ENCODE peak calls at places on chromosomes 4 and X, in four cellular contexts. J is left lung, I is HCT116, Y is breast epithelium. X is an unnamed sample. For H3K27me3, the result is how much of the 10 kb centered on the place peaks cover.

GRCh38 chr4:44583393-44583792 is 68.0 kb downstream of the YIPF7 start:
- DNase-seq in J (no peak), I (no peak), Y (no peak), X (no peak)

GRCh38 chrX:26873736-26874135 is 589.4 kb downstream of the PPP4R3C start:
- DNase-seq in J (no peak), I (no peak), Y (no peak), X (no peak)

GRCh38 chr4:24010573-24010972 is 120.7 kb upstream of the PPARGC1A start:
- DNase-seq in J (no peak), I (no peak), Y (no peak), X (no peak)

GRCh38 chr4:921830-922331 is 10.2 kb downstream of the GAK start:
- DNase-seq in J (peak), I (no peak), Y (no peak), X (no peak)

GRCh38 chr4:31360786-31361185 is 640.6 kb downstream of the PCDH7 start:
- DNase-seq in J (no peak), I (no peak), Y (no peak), X (no peak)

GRCh38 chr4:159547645-159548308 is 444.9 kb downstream of the RAPGEF2 start:
- DNase-seq in J (no peak), I (no peak), Y (no peak), X (no peak)

GRCh38 chr4:157514711-157515110 is 294.2 kb downstream of the GRIA2 start:
- DNase-seq in J (no peak), I (no peak), Y (no peak), X (no peak)

GRCh38 chr4:472881-473574 is 25.9 kb downstream of the ZNF721 start:
- DNase-seq in J (no peak), I (no peak), Y (no peak), X (peak)

GRCh38 chr4:180521181-180521580 is 1722.0 kb upstream of the TENM3 start:
- DNase-seq in J (no peak), I (no peak), Y (no peak), X (no peak)

GRCh38 chrX:100643943-100644587 is at the start of gene SRPX2:
- DNase-seq in J (no peak), I (peak), Y (peak), X (no peak)

GRCh38 chrX:80489166-80489565 is 68.9 kb downstream of the TENT5D start:
- DNase-seq in J (no peak), I (no peak), Y (no peak), X (no peak)

DNA sequence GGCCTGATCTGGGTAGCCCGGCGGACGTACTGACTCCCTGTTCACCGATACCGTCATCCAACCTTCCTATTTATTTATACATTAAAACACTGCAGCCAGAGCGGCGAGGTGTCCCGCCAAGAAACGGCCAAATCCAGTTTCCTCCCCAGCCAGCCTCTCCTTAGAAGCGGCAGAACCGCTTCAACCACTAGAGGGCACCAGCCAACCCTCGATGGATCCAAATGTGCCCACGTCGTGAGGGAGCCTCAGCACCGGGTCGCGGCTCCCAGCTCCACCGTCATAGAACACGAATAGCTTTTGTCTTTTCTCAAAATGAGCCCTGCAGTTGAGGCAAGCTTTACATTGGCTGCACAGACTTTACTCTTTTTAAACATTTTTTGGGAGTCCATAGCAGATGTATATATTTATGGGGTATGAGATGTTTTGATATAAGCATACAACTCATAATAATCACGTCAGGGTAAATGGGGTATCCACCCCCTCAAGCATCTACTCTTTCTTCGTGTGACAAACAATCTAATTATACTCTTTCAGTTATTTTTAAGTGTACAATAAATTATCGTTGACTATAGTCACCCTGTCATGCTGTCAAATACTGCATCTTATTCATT is 13.0 kb upstream of the HELT start:
- DNase-seq in J (peak), I (peak), Y (peak), X (peak)
- H3K4me3 ChIP-seq in J (no peak), I (peak), Y (no peak), X (peak)

DNA sequence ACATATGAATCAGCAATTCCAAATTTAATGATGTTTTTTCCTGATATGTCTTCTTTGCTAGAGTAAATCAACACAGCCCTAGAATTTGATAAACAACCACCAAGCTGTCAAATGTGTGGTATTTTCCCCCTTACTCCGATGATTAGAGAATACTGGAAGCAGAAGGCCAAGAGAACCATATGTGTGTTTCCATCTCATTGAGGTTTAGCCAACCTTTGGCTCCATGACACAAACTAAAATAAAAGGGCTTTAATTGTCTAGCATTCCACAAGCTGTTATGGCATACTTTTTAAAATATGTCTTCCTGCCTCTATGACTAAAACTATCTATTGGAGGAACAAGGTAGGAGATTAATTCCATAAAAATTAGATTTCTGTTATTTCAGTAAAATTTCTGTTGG is 1222.4 kb upstream of the AGA start:
- DNase-seq in J (no peak), I (no peak), Y (no peak), X (no peak)
- H3K27me3 ChIP-seq in J (under half), I (under half), Y (under half), X (under half)

GRCh38 chr4:3369781-3370660 is 71.7 kb upstream of the HGFAC start:
- DNase-seq in J (peak), I (no peak), Y (no peak), X (peak)
- H3K4me3 ChIP-seq in J (peak), I (no peak), Y (peak), X (no peak)

GRCh38 chrX:97000682-97001393 is 117.1 kb downstream of the RPA4 start:
- DNase-seq in J (no peak), I (no peak), Y (no peak), X (no peak)
- H3K27me3 ChIP-seq in J (under half), I (under half), Y (under half), X (under half)

X was measured in right lobe of liver.